ENCODE peak calls at places on chromosomes 1 and 21, in six cellular contexts. G is cardiac fibroblast; E is HTR-8/SVneo; L is activated CD8-positive, alpha-beta memory T cell treated with anti-CD3 and anti-CD28 coated beads for 24 hours; I is lower leg skin; W is OCI-LY7. F is an unnamed sample.

GRCh38 chr1:31377361-31377863 is 4.5 kb upstream of the FABP3 start:
- DNase-seq in G (no peak), E (no peak), L (no peak), I (no peak), W (no peak), F (no peak)

GRCh38 chr1:50973875-50974617 is 4.0 kb downstream of the CDKN2C start:
- DNase-seq in G (no peak), E (no peak), L (no peak), I (no peak), W (no peak), F (peak)

GRCh38 chr1:3631330-3631729 is 6.5 kb downstream of the TPRG1L start:
- DNase-seq in G (no peak), E (no peak), L (no peak), I (no peak), W (no peak), F (no peak)

GRCh38 chr1:19921310-19921709 is 2.1 kb downstream of the PLA2G2E start:
- DNase-seq in G (no peak), E (no peak), L (no peak), I (no peak), W (no peak), F (no peak)

GRCh38 chr1:203286161-203286984 is 18.9 kb upstream of the BTG2 start:
- DNase-seq in G (peak), E (no peak), L (no peak), I (no peak), W (no peak), F (no peak)

GRCh38 chr1:77513839-77514763 is 168.4 kb downstream of the ZZZ3 start:
- DNase-seq in G (peak), E (peak), L (no peak), I (no peak), W (no peak), F (no peak)

GRCh38 chr1:16420719-16421118 is 16.5 kb downstream of the SPATA21 start:
- DNase-seq in G (no peak), E (no peak), L (peak), I (no peak), W (peak), F (no peak)

GRCh38 chr1:159247266-159247665 is 42.6 kb downstream of the ACKR1 start:
- DNase-seq in G (peak), E (no peak), L (no peak), I (no peak), W (no peak), F (no peak)

GRCh38 chr21:45892156-45892919 is 89.2 kb upstream of the COL6A1 start:
- DNase-seq in G (no peak), E (no peak), L (peak), I (no peak), W (peak), F (peak)

GRCh38 chr21:33078907-33079582 is 9.1 kb downstream of the OLIG1 start:
- DNase-seq in G (peak), E (peak), L (peak), I (no peak), W (no peak), F (peak)

GRCh38 chr1:233075045-233075444 is 124.6 kb downstream of the NTPCR start:
- DNase-seq in G (no peak), E (peak), L (no peak), I (no peak), W (no peak), F (no peak)

GRCh38 chr1:226362891-226363447 is 44.9 kb downstream of the PARP1 start:
- DNase-seq in G (no peak), E (no peak), L (no peak), I (no peak), W (no peak), F (no peak)

GRCh38 chr21:46363698-46364097 is 39.7 kb downstream of the PCNT start:
- DNase-seq in G (no peak), E (no peak), L (no peak), I (no peak), W (no peak), F (no peak)

GRCh38 chr1:206589206-206589605 is 23.1 kb downstream of the EIF2D start:
- DNase-seq in G (peak), E (peak), L (no peak), I (no peak), W (no peak), F (no peak)

GRCh38 chr1:48523541-48523940 is 51.5 kb upstream of the SPATA6 start:
- DNase-seq in G (no peak), E (no peak), L (no peak), I (no peak), W (no peak), F (no peak)

GRCh38 chr21:27422435-27422834 is 455.5 kb upstream of the ADAMTS5 start:
- DNase-seq in G (no peak), E (no peak), L (no peak), I (no peak), W (no peak), F (no peak)

GRCh38 chr1:41493117-41493536 is 8.6 kb upstream of the EDN2 start:
- DNase-seq in G (peak), E (peak), L (no peak), I (no peak), W (no peak), F (no peak)

GRCh38 chr1:201399352-201400126 is 415 bp upstream of the LAD1 start:
- DNase-seq in G (no peak), E (no peak), L (no peak), I (no peak), W (no peak), F (no peak)

GRCh38 chr1:95668165-95668564 is 434.2 kb downstream of the RWDD3 start:
- DNase-seq in G (no peak), E (no peak), L (no peak), I (no peak), W (no peak), F (no peak)

GRCh38 chr1:160612613-160613218 is 33.4 kb upstream of the CD84 start:
- DNase-seq in G (no peak), E (no peak), L (no peak), I (no peak), W (no peak), F (no peak)

GRCh38 chr1:87117761-87118160 is 203.3 kb downstream of the HS2ST1 start:
- DNase-seq in G (no peak), E (peak), L (no peak), I (no peak), W (no peak), F (no peak)

GRCh38 chr1:198333744-198334143 is 176.9 kb downstream of the NEK7 start:
- DNase-seq in G (no peak), E (peak), L (no peak), I (no peak), W (no peak), F (no peak)

GRCh38 chr1:58699011-58699762 is 675 bp downstream of the MYSM1 start:
- DNase-seq in G (peak), E (no peak), L (no peak), I (no peak), W (no peak), F (no peak)

GRCh38 chr1:73789965-73790364 is 408.0 kb downstream of the LRRIQ3 start:
- DNase-seq in G (no peak), E (no peak), L (no peak), I (no peak), W (no peak), F (no peak)

GRCh38 chr1:112317556-112317955 is 78.5 kb upstream of the CTTNBP2NL start:
- DNase-seq in G (no peak), E (no peak), L (no peak), I (no peak), W (no peak), F (no peak)

GRCh38 chr1:57102957-57103356 is 137.1 kb upstream of the C8B start:
- DNase-seq in G (no peak), E (no peak), L (no peak), I (no peak), W (no peak), F (no peak)

GRCh38 chr1:81377406-81377805 is 423.3 kb upstream of the ADGRL2 start:
- DNase-seq in G (no peak), E (no peak), L (no peak), I (no peak), W (no peak), F (no peak)

GRCh38 chr1:230067441-230067870 is 418 bp downstream of the GALNT2 start:
- DNase-seq in G (peak), E (no peak), L (no peak), I (no peak), W (no peak), F (peak)

GRCh38 chr1:159866066-159866465 is 3.6 kb upstream of the VSIG8 start:
- DNase-seq in G (no peak), E (no peak), L (no peak), I (no peak), W (no peak), F (no peak)

GRCh38 chr1:89888480-89889335 is 67.9 kb downstream of the LRRC8D start:
- DNase-seq in G (no peak), E (no peak), L (no peak), I (no peak), W (no peak), F (no peak)

GRCh38 chr21:45846373-45847160 is 135.0 kb upstream of the COL6A1 start:
- DNase-seq in G (peak), E (no peak), L (no peak), I (peak), W (no peak), F (no peak)

GRCh38 chr1:160189649-160190625 is at the start of gene CASQ1:
- DNase-seq in G (peak), E (no peak), L (no peak), I (no peak), W (no peak), F (no peak)

GRCh38 chr1:67257173-67257535 is 50.5 kb upstream of the IL12RB2 start:
- DNase-seq in G (no peak), E (no peak), L (no peak), I (no peak), W (no peak), F (no peak)

GRCh38 chr1:209835782-209836298 is 8.1 kb downstream of the UTP25 start:
- DNase-seq in G (peak), E (no peak), L (no peak), I (no peak), W (no peak), F (no peak)

GRCh38 chr1:45473302-45473701 is 17.7 kb downstream of the TESK2 start:
- DNase-seq in G (no peak), E (no peak), L (no peak), I (no peak), W (no peak), F (no peak)

GRCh38 chr1:56836359-56836758 is 17.2 kb upstream of the FYB2 start:
- DNase-seq in G (no peak), E (no peak), L (no peak), I (no peak), W (no peak), F (no peak)

GRCh38 chr1:202665417-202665816 is 44.8 kb downstream of the SYT2 start:
- DNase-seq in G (no peak), E (no peak), L (no peak), I (no peak), W (no peak), F (no peak)

GRCh38 chr1:48018799-48019198 is 21.6 kb upstream of the TRABD2B start:
- DNase-seq in G (no peak), E (no peak), L (no peak), I (no peak), W (no peak), F (no peak)

F was measured in KBM-7.